ENCODE peak calls at places on chromosomes 1 and 21, in four cellular contexts. K, X, G and J are unnamed samples.

GRCh38 chr1:180849031-180849775 is 63.5 kb upstream of the KIAA1614 start:
- DNase-seq in K (no peak), X (no peak), G (no peak), J (no peak)

GRCh38 chr1:198423701-198424100 is 116.8 kb downstream of the ATP6V1G3 start:
- DNase-seq in K (no peak), X (no peak), G (no peak), J (no peak)

GRCh38 chr21:38834725-38835124 is 29.0 kb downstream of the ETS2 start:
- DNase-seq in K (no peak), X (no peak), G (no peak), J (no peak)

GRCh38 chr1:85274969-85275453 is 1.4 kb downstream of the BCL10 start:
- DNase-seq in K (peak; percentile 67), X (peak; percentile 95), G (no peak), J (peak; percentile 51)

GRCh38 chr1:169572184-169572583 is 14.1 kb downstream of the F5 start:
- DNase-seq in K (no peak), X (peak; percentile 63), G (no peak), J (no peak)

GRCh38 chr1:108531429-108531828 is 28.5 kb upstream of the EEIG2 start:
- DNase-seq in K (no peak), X (no peak), G (no peak), J (no peak)

GRCh38 chr1:184499626-184500025 is 112.8 kb downstream of the C1orf21 start:
- DNase-seq in K (no peak), X (no peak), G (no peak), J (no peak)

GRCh38 chr1:18959591-18959990 is 3.1 kb upstream of the IFFO2 start:
- DNase-seq in K (no peak), X (no peak), G (no peak), J (no peak)

GRCh38 chr1:147781056-147781471 is 20.7 kb upstream of the GJA5 start:
- DNase-seq in K (no peak), X (peak; percentile 96), G (no peak), J (no peak)

GRCh38 chr1:57605933-57606332 is 182.1 kb upstream of the DAB1 start:
- DNase-seq in K (no peak), X (no peak), G (no peak), J (no peak)

GRCh38 chr21:32470206-32470605 is 57.7 kb downstream of the EVA1C start:
- DNase-seq in K (no peak), X (no peak), G (no peak), J (no peak)

GRCh38 chr1:230548357-230548756 is 93.9 kb upstream of the COG2 start:
- DNase-seq in K (no peak), X (no peak), G (no peak), J (no peak)

GRCh38 chr1:117044217-117044616 is 15.9 kb upstream of the TTF2 start:
- DNase-seq in K (no peak), X (no peak), G (no peak), J (no peak)

GRCh38 chr1:4741876-4742423 is 87.5 kb downstream of the AJAP1 start:
- DNase-seq in K (no peak), X (no peak), G (no peak), J (no peak)

GRCh38 chr1:79198841-79199240 is 192.3 kb upstream of the ADGRL4 start:
- DNase-seq in K (no peak), X (no peak), G (no peak), J (peak; percentile 67)

GRCh38 chr1:9213956-9214355 is 20.6 kb upstream of the H6PD start:
- DNase-seq in K (no peak), X (no peak), G (no peak), J (no peak)

GRCh38 chr1:204837440-204838084 is 33.1 kb upstream of the NFASC start:
- DNase-seq in K (peak; percentile 46), X (no peak), G (no peak), J (peak; percentile 16)

GRCh38 chr1:43976890-43977289 is 2.1 kb upstream of the B4GALT2 start:
- DNase-seq in K (no peak), X (no peak), G (no peak), J (no peak)

GRCh38 chr1:77473690-77474089 is 191.9 kb downstream of the AK5 start:
- DNase-seq in K (peak; percentile 43), X (peak; percentile 59), G (no peak), J (peak; percentile 86)

GRCh38 chr1:98749152-98749756 is 87.7 kb downstream of the SNX7 start:
- DNase-seq in K (no peak), X (no peak), G (no peak), J (no peak)

GRCh38 chr1:7278045-7278444 is 492.8 kb downstream of the CAMTA1 start:
- DNase-seq in K (no peak), X (no peak), G (no peak), J (no peak)

GRCh38 chr1:33236498-33236897 is 19.8 kb upstream of the ZNF362 start:
- DNase-seq in K (no peak), X (no peak), G (no peak), J (no peak)

GRCh38 chr21:43854773-43855633 is 10.0 kb upstream of the AGPAT3 start:
- DNase-seq in K (no peak), X (no peak), G (no peak), J (no peak)

GRCh38 chr1:12734651-12735050 is 11.3 kb upstream of the CFAP107 start:
- DNase-seq in K (no peak), X (no peak), G (no peak), J (no peak)

GRCh38 chr21:41933259-41934079 is 20.3 kb downstream of the C2CD2 start:
- DNase-seq in K (no peak), X (no peak), G (no peak), J (peak; percentile 50)

GRCh38 chr1:14519976-14520375 is 78.5 kb upstream of the KAZN start:
- DNase-seq in K (no peak), X (no peak), G (no peak), J (no peak)

GRCh38 chr1:79259390-79260336 is 253.1 kb upstream of the ADGRL4 start:
- DNase-seq in K (no peak), X (no peak), G (no peak), J (peak; percentile 34)

GRCh38 chr1:204087181-204087892 is 14.4 kb downstream of the SOX13 start:
- DNase-seq in K (no peak), X (no peak), G (no peak), J (no peak)

GRCh38 chr1:9823693-9823942 is 147 bp downstream of the CLSTN1 start:
- DNase-seq in K (no peak), X (no peak), G (no peak), J (no peak)

GRCh38 chr1:28893403-28894102 is 20.8 kb upstream of the EPB41 start:
- DNase-seq in K (peak; percentile 27), X (no peak), G (no peak), J (no peak)

GRCh38 chr1:119947468-119947867 is 51.2 kb upstream of the ADAM30 start:
- DNase-seq in K (peak; percentile 37), X (no peak), G (no peak), J (no peak)

GRCh38 chr1:119003413-119004128 is 15.4 kb upstream of the TBX15 start:
- DNase-seq in K (no peak), X (no peak), G (no peak), J (no peak)

GRCh38 chr1:11990303-11991032 is 10.2 kb downstream of the MFN2 start:
- DNase-seq in K (peak; percentile 16), X (no peak), G (no peak), J (peak; percentile 5)

GRCh38 chr1:7300893-7301292 is 470.2 kb upstream of the VAMP3 start:
- DNase-seq in K (peak; percentile 94), X (no peak), G (no peak), J (peak; percentile 74)

GRCh38 chr1:24390924-24391782 is 22.4 kb downstream of the STPG1 start:
- DNase-seq in K (peak; percentile 75), X (no peak), G (peak; percentile 35), J (no peak)
- H3K27ac ChIP-seq in K (no peak overlapping the region), X (peak overlapping the region; percentile 14), G (peak overlapping the region; percentile 65), J (peak overlapping the region; percentile 65)

DNA sequence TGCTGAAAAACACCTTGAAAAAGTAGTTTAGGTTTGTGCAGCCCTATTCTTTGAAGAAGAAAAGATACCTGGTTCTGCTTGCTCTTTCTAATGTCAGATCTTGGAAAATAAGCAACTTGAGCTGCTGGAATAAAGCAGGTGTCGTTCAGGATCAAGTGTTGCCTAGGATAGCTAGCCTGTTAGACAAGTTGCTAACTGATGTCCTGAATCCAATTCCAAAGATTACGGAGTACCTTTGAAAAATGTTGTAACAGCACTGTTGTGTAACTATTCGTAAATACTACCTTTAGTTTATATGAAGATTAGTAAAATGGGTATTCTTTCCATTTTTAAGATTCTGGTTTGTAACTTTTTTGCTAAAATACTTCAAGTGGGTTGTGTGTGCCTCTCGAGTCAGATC is 151.5 kb downstream of the CLEC20A start:
- DNase-seq in K (no peak), X (no peak), G (no peak), J (no peak)
- H3K27ac ChIP-seq in K (peak overlapping the region; percentile 77), X (peak overlapping the region; percentile 56), G (no peak overlapping the region), J (peak overlapping the region; percentile 9)

GRCh38 chr21:18026359-18026758 is 207.2 kb upstream of the C21orf91 start:
- DNase-seq in K (no peak), X (no peak), G (no peak), J (no peak)

DNA sequence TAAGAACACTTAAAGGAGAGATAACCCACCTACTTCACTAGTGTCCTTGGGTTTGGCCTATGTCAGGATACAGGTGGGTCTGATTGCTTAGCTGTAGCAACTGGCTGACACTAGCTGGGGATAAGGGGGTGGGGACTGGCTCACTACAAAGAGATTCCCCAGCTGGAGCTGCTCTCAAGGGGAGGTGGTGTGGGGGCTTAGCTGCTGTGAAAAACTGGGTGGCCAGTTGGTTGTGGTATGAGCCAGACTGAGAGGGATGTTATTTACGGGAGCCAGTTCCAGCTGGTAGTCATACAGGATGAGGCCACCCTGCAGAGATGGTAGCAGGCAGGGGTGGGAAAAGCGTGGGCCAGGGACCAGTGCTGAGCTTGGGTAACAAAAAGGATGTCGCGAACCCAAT is 203.9 kb upstream of the C21orf91 start:
- DNase-seq in K (no peak), X (no peak), G (no peak), J (no peak)
- H3K27ac ChIP-seq in K (no peak overlapping the region), X (no peak overlapping the region), G (no peak overlapping the region), J (no peak overlapping the region)

DNA sequence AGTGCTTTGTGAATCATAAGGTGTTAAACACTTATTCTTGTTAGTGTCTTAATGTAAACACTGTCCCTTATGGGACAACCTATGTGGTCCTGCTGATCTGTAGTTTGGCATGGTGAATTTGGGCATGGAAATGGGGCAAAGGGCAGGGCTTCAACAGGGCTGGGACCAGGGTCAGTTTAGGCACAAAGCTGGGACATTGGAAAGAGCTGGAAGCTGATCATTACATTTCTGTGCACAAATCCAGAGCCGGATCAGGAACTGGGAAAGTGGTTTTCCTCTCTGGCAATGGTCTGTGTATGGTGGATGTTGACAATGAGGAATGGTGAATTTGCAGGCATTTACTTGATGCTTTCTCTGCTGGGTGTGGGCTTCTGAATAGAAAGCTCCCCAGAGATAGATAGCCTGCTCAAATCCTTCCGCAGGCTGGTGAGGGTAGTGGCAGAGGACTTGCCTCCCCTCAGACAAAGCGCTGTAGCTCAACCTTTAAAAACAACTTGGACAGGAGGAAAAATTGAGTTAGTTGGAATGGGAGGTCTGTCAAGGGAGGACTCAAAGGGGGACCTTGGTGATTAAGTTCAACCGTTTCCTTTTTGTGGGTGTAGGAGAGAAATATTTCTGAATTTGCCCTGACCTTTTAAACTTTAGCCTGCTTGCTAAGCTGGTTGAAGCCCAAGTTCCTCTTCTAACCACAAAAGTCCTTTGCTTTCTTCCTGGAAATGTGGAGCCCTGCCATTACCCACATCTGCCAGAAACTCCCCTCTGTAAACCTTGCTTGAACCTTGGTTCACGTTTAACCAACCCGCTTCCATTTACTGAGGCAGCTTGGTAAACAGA is 35.3 kb downstream of the HLX start:
- DNase-seq in K (no peak), X (no peak), G (no peak), J (no peak)
- H3K27ac ChIP-seq in K (no peak overlapping the region), X (no peak overlapping the region), G (no peak overlapping the region), J (no peak overlapping the region)